ENCODE peak calls at places on chromosome 21, in five cellular contexts. L is psoas muscle, D is HCT116, C is body of pancreas, F is PC-3. X is an unnamed sample. For H3K4me1, the result is how much of the 10 kb centered on the place peaks cover.

GRCh38 chr21:21383126-21383525 is 384.9 kb downstream of the NCAM2 start:
- DNase-seq in L (no peak), D (no peak), C (no peak), F (no peak), X (no peak)

GRCh38 chr21:31182231-31183129 is 144.2 kb upstream of the KRTAP19-8 start:
- DNase-seq in L (no peak), F (no peak), D (no peak), C (no peak), X (no peak)

GRCh38 chr21:17585875-17586450 is 26.7 kb downstream of the BTG3 start:
- DNase-seq in C (peak), L (no peak), D (peak), F (peak), X (peak)

GRCh38 chr21:31354604-31355443 is 10.8 kb upstream of the TIAM1 start:
- DNase-seq in F (peak), C (no peak), L (no peak), D (peak), X (no peak)

GRCh38 chr21:36785615-36786014 is 86.7 kb downstream of the SIM2 start:
- DNase-seq in L (no peak), F (no peak), C (no peak), D (no peak), X (no peak)

GRCh38 chr21:37119421-37120218 is 46.6 kb downstream of the TTC3 start:
- DNase-seq in D (no peak), F (no peak), L (no peak), C (no peak), X (no peak)

GRCh38 chr21:37430184-37430821 is 63.7 kb downstream of the DYRK1A start:
- DNase-seq in D (no peak), C (no peak), L (no peak), F (peak), X (no peak)

GRCh38 chr21:17612023-17612564 is 607 bp downstream of the BTG3 start:
- DNase-seq in L (peak), F (no peak), D (no peak), C (peak), X (no peak)

GRCh38 chr21:34886554-34887385 is 162.3 kb downstream of the RUNX1 start:
- DNase-seq in D (no peak), L (peak), F (peak), C (peak), X (no peak)

GRCh38 chr21:18369115-18369514 is 34.5 kb downstream of the TMPRSS15 start:
- DNase-seq in L (no peak), C (no peak), D (no peak), F (peak), X (peak)

GRCh38 chr21:36783612-36784383 is 84.9 kb downstream of the SIM2 start:
- DNase-seq in D (peak), F (peak), C (no peak), L (no peak), X (no peak)

GRCh38 chr21:28253378-28253777 is 739.3 kb downstream of the LTN1 start:
- DNase-seq in L (no peak), D (no peak), C (no peak), F (peak), X (no peak)

GRCh38 chr21:29219165-29219770 is 79.5 kb upstream of the BACH1 start:
- DNase-seq in L (no peak), F (no peak), D (no peak), C (peak), X (no peak)

GRCh38 chr21:32306021-32306780 is 7.5 kb downstream of the MRAP start:
- DNase-seq in C (no peak), D (no peak), L (no peak), F (no peak), X (no peak)

GRCh38 chr21:32256873-32257620 is 21.8 kb downstream of the MIS18A start:
- DNase-seq in F (peak), D (no peak), C (peak), L (peak), X (no peak)

GRCh38 chr21:16605588-16605987 is 875.8 kb downstream of the USP25 start:
- DNase-seq in D (no peak), F (no peak), C (peak), L (no peak), X (peak)

GRCh38 chr21:33478858-33479678 is 706 bp downstream of the TMEM50B start:
- DNase-seq in L (peak), D (no peak), F (peak), C (peak), X (peak)

GRCh38 chr21:32481875-32482408 is 69.4 kb downstream of the EVA1C start:
- DNase-seq in C (no peak), F (no peak), L (no peak), D (no peak), X (no peak)

GRCh38 chr21:37153935-37154350 is 80.9 kb downstream of the TTC3 start:
- DNase-seq in L (peak), C (peak), F (peak), D (no peak), X (no peak)

GRCh38 chr21:42439284-42440186 is 35.8 kb downstream of the UBASH3A start:
- DNase-seq in C (no peak), L (no peak), D (no peak), F (no peak), X (no peak)

GRCh38 chr21:34766862-34767261 is 98.1 kb downstream of the CLIC6 start:
- DNase-seq in C (no peak), F (no peak), D (no peak), L (no peak), X (no peak)

GRCh38 chr21:36456714-36457399 is 23.1 kb downstream of the CLDN14 start:
- DNase-seq in F (no peak), D (no peak), L (no peak), C (peak), X (no peak)

GRCh38 chr21:42737969-42738590 is 84.7 kb downstream of the PDE9A start:
- DNase-seq in F (no peak), C (peak), D (no peak), L (peak), X (no peak)

GRCh38 chr21:17981060-17981459 is 161.9 kb upstream of the C21orf91 start:
- DNase-seq in L (no peak), F (no peak), D (no peak), C (no peak), X (no peak)

GRCh38 chr21:42654913-42655796 is 1.7 kb downstream of the PDE9A start:
- DNase-seq in L (no peak), D (no peak), C (no peak), F (no peak), X (no peak)

GRCh38 chr21:29297483-29298347 is 1.0 kb upstream of the BACH1 start:
- DNase-seq in C (no peak), F (no peak), D (no peak), L (no peak), X (no peak)

GRCh38 chr21:32726742-32727477 is 903 bp downstream of the SYNJ1 start:
- DNase-seq in F (peak), L (no peak), C (peak), D (no peak), X (peak)

GRCh38 chr21:28714795-28715464 is 277.7 kb downstream of the LTN1 start:
- DNase-seq in C (no peak), L (no peak), D (no peak), F (no peak), X (no peak)

GRCh38 chr21:21103692-21104091 is 105.5 kb downstream of the NCAM2 start:
- DNase-seq in C (no peak), F (no peak), L (no peak), D (no peak), X (no peak)

GRCh38 chr21:21614966-21615365 is 616.8 kb downstream of the NCAM2 start:
- DNase-seq in F (no peak), C (no peak), L (no peak), D (no peak), X (no peak)

GRCh38 chr21:35266546-35266945 is 217.4 kb upstream of the RUNX1 start:
- DNase-seq in F (no peak), D (no peak), L (no peak), C (no peak), X (no peak)

GRCh38 chr21:33751120-33751519 is 108.8 kb downstream of the ITSN1 start:
- DNase-seq in F (no peak), D (no peak), C (no peak), L (no peak), X (no peak)

GRCh38 chr21:23016617-23017016 is 2018.4 kb downstream of the NCAM2 start:
- DNase-seq in C (no peak), F (peak), L (no peak), D (no peak), X (no peak)

GRCh38 chr21:30223596-30223995 is 7.7 kb upstream of the CLDN8 start:
- DNase-seq in C (no peak), L (no peak), D (no peak), F (no peak), X (no peak)

GRCh38 chr21:36769051-36769867 is 70.3 kb downstream of the SIM2 start:
- DNase-seq in D (no peak), C (no peak), L (no peak), F (no peak), X (no peak)

GRCh38 chr21:35622612-35623011 is 437.7 kb downstream of the SETD4 start:
- DNase-seq in C (no peak), F (no peak), L (no peak), D (no peak), X (no peak)

GRCh38 chr21:35370071-35370470 is 321.0 kb upstream of the RUNX1 start:
- DNase-seq in C (no peak), L (no peak), F (peak), D (no peak), X (no peak)

GRCh38 chr21:39885119-39885848 is 18.0 kb downstream of the PCP4 start:
- DNase-seq in L (no peak), C (peak), F (no peak), D (no peak), X (no peak)

GRCh38 chr21:33036430-33037162 is 10.9 kb downstream of the OLIG2 start:
- DNase-seq in C (peak), D (no peak), L (no peak), F (peak), X (no peak)

GRCh38 chr21:38496224-38496623 is 2.1 kb downstream of the ERG start:
- DNase-seq in L (no peak), F (no peak), D (no peak), C (no peak), X (no peak)
- H3K4me3 ChIP-seq in L (peak), F (no peak), D (no peak), C (no peak), X (no peak)

DNA sequence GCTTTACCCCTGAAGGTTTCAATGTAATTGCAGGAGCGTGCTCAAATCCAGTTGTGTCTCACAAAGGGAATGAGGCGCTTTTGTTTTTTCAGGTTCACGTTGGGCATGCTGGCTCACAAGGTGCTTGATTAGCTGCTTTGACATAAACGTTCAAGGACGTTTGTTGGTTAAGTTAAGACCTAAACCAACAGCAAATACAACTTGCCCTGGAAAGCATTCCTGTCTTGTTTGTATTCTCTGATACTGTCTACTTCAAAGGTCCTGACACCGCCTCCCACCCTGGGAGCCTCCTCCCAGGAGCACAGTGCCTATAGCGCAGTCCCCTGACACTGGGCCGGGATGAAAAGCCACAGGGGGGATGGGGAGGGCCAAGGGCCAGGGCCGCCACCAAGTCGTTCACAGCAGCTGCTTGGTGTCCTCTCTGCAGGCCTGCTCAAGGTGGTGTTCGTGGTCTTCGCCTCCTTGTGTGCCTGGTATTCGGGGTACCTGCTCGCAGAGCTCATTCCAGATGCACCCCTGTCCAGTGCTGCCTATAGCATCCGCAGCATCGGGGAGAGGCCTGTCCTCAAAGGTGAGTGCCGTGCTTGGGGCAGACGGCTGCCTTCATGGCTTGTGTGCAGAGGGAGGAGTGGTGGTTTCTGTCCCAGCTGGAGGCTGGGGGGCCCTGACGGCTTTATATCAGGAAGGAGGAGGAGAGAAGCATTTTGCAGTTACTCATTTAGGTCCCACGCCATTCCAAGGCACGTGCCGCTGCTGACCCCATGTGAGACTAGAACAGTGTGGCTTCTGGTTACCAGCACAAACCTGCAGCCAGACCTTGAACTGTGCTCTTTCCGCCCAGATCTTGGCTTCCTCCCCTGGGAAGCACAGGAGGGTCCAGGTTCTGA is 6.1 kb downstream of the FAM3B start:
- DNase-seq in D (no peak), L (no peak), F (no peak), C (no peak), X (no peak)
- H3K4me1 ChIP-seq in D (under half), L (under half), F (under half), C (half or more), X (under half)

GRCh38 chr21:45536301-45537081 is 5.7 kb downstream of the SLC19A1 start:
- DNase-seq in L (peak), F (no peak), C (no peak), D (no peak), X (peak)
- H3K4me3 ChIP-seq in L (no peak), F (no peak), C (no peak), D (no peak), X (no peak)

DNA sequence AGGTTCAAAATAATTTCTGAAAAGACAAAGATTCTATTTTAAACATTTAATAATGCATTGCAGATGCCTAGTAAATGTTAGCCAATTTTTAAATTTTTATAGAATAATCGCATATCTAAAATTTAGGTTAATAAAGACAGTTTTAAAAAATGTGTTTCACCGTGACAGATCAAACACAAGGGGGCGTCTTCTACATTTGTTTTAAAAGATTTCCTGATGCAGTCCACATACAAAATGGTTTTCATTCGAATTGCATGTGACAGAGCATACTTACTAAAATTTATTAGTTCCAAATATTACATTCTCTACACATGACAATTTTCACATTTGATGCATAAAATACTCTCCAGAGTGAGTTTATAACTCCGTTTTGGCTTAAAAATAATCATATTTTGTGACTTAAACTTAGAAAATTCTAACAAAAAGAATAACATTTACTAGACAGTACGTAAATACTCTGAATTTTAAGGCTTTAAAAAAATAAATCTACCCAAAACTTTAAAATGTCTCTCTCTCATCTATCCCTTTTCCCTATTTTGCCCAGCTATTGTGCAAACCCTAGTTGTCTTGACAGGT is 75.5 kb downstream of the ADAMTS1 start:
- DNase-seq in F (peak), C (peak), D (no peak), L (no peak), X (peak)
- H3K4me1 ChIP-seq in F (under half), C (under half), D (under half), L (under half), X (under half)

GRCh38 chr21:43812957-43813730 is 23.8 kb downstream of the RRP1 start:
- DNase-seq in D (no peak), C (no peak), F (no peak), L (no peak), X (no peak)

GRCh38 chr21:43815991-43816390 is 26.6 kb downstream of the RRP1 start:
- DNase-seq in F (no peak), D (no peak), C (no peak), L (peak), X (no peak)

GRCh38 chr21:43815107-43815742 is 25.8 kb downstream of the RRP1 start:
- DNase-seq in C (no peak), D (peak), F (no peak), L (peak), X (no peak)

GRCh38 chr21:43816611-43817071 is 27.3 kb downstream of the RRP1 start:
- DNase-seq in F (no peak), D (no peak), L (peak), C (no peak), X (no peak)

GRCh38 chr21:43814215-43815106 is 25.1 kb downstream of the RRP1 start:
- DNase-seq in C (peak), L (peak), F (no peak), D (no peak), X (no peak)
- H3K4me3 ChIP-seq in C (no peak), L (no peak), F (no peak), D (no peak), X (no peak)